ENCODE peak calls at places on chromosomes 2 and 18, in seven cellular contexts. One of them, this sample, is unnamed.

GRCh38 chr2:104078431-104079157 is 775.3 kb upstream of the POU3F3 start:
- DNase-seq in neural progenitor cell: peak; percentile 43
- DNase-seq in H1: no peak
- DNase-seq in mesenchymal stem cell: no peak
- DNase-seq in IMR-90: no peak
- DNase-seq in endodermal cell: peak; percentile 68
- DNase-seq in fibroblast of lung: no peak
- DNase-seq in this sample: no peak

GRCh38 chr2:133848111-133848649 is 279.9 kb upstream of the NCKAP5 start:
- DNase-seq in neural progenitor cell: no peak
- DNase-seq in H1: no peak
- DNase-seq in mesenchymal stem cell: no peak
- DNase-seq in IMR-90: no peak
- DNase-seq in endodermal cell: no peak
- DNase-seq in fibroblast of lung: no peak
- DNase-seq in this sample: no peak

GRCh38 chr2:233379034-233379433 is 24.7 kb downstream of the DGKD start:
- DNase-seq in neural progenitor cell: no peak
- DNase-seq in H1: no peak
- DNase-seq in mesenchymal stem cell: no peak
- DNase-seq in IMR-90: no peak
- DNase-seq in endodermal cell: no peak
- DNase-seq in fibroblast of lung: no peak
- DNase-seq in this sample: no peak

GRCh38 chr2:157338013-157338412 is 12.4 kb upstream of the ERMN start:
- DNase-seq in neural progenitor cell: no peak
- DNase-seq in H1: no peak
- DNase-seq in mesenchymal stem cell: no peak
- DNase-seq in IMR-90: no peak
- DNase-seq in endodermal cell: no peak
- DNase-seq in fibroblast of lung: no peak
- DNase-seq in this sample: no peak

GRCh38 chr2:101486258-101486701 is 11.4 kb upstream of the RFX8 start:
- DNase-seq in neural progenitor cell: no peak
- DNase-seq in H1: no peak
- DNase-seq in mesenchymal stem cell: no peak
- DNase-seq in IMR-90: no peak
- DNase-seq in endodermal cell: no peak
- DNase-seq in fibroblast of lung: no peak
- DNase-seq in this sample: no peak

GRCh38 chr2:101121174-101121573 is 30.0 kb downstream of the TBC1D8 start:
- DNase-seq in neural progenitor cell: no peak
- DNase-seq in H1: no peak
- DNase-seq in mesenchymal stem cell: no peak
- DNase-seq in IMR-90: no peak
- DNase-seq in endodermal cell: no peak
- DNase-seq in fibroblast of lung: no peak
- DNase-seq in this sample: no peak

GRCh38 chr2:11387831-11388230 is 43.4 kb upstream of the ROCK2 start:
- DNase-seq in neural progenitor cell: no peak
- DNase-seq in H1: no peak
- DNase-seq in mesenchymal stem cell: no peak
- DNase-seq in IMR-90: no peak
- DNase-seq in endodermal cell: no peak
- DNase-seq in fibroblast of lung: no peak
- DNase-seq in this sample: no peak

GRCh38 chr2:162967137-162967536 is 128.6 kb upstream of the KCNH7 start:
- DNase-seq in neural progenitor cell: no peak
- DNase-seq in H1: no peak
- DNase-seq in mesenchymal stem cell: no peak
- DNase-seq in IMR-90: no peak
- DNase-seq in endodermal cell: no peak
- DNase-seq in fibroblast of lung: no peak
- DNase-seq in this sample: no peak

GRCh38 chr18:68796936-68797690 is 767 bp upstream of the CCDC102B start:
- DNase-seq in neural progenitor cell: no peak
- DNase-seq in H1: no peak
- DNase-seq in mesenchymal stem cell: peak; percentile 87
- DNase-seq in IMR-90: peak; percentile 83
- DNase-seq in endodermal cell: peak; percentile 48
- DNase-seq in fibroblast of lung: peak; percentile 78
- DNase-seq in this sample: peak; percentile 84

GRCh38 chr2:2877427-2877826 is 500.2 kb downstream of the EIPR1 start:
- DNase-seq in neural progenitor cell: no peak
- DNase-seq in H1: no peak
- DNase-seq in mesenchymal stem cell: no peak
- DNase-seq in IMR-90: no peak
- DNase-seq in endodermal cell: no peak
- DNase-seq in fibroblast of lung: no peak
- DNase-seq in this sample: no peak

GRCh38 chr18:68494802-68495560 is 219.9 kb downstream of the TMX3 start:
- DNase-seq in neural progenitor cell: no peak
- DNase-seq in H1: no peak
- DNase-seq in mesenchymal stem cell: peak; percentile 91
- DNase-seq in IMR-90: peak; percentile 98
- DNase-seq in endodermal cell: no peak
- DNase-seq in fibroblast of lung: peak; percentile 97
- DNase-seq in this sample: peak; percentile 94

GRCh38 chr2:233747283-233747544 is 12.9 kb upstream of the UGT1A1 start:
- DNase-seq in neural progenitor cell: no peak
- DNase-seq in H1: no peak
- DNase-seq in mesenchymal stem cell: no peak
- DNase-seq in IMR-90: no peak
- DNase-seq in endodermal cell: no peak
- DNase-seq in fibroblast of lung: no peak
- DNase-seq in this sample: no peak

GRCh38 chr2:151238527-151239487 is 22.9 kb downstream of the RBM43 start:
- DNase-seq in neural progenitor cell: peak; percentile 73
- DNase-seq in H1: no peak
- DNase-seq in mesenchymal stem cell: peak; percentile 85
- DNase-seq in IMR-90: peak; percentile 89
- DNase-seq in endodermal cell: peak; percentile 67
- DNase-seq in fibroblast of lung: peak; percentile 78
- DNase-seq in this sample: peak; percentile 95

GRCh38 chr2:173649527-173650219 is 295.0 kb downstream of the CDCA7 start:
- DNase-seq in neural progenitor cell: no peak
- DNase-seq in H1: no peak
- DNase-seq in mesenchymal stem cell: no peak
- DNase-seq in IMR-90: no peak
- DNase-seq in endodermal cell: no peak
- DNase-seq in fibroblast of lung: no peak
- DNase-seq in this sample: no peak

GRCh38 chr18:29969876-29970275 is 1072.7 kb downstream of the DSC3 start:
- DNase-seq in neural progenitor cell: no peak
- DNase-seq in H1: no peak
- DNase-seq in mesenchymal stem cell: no peak
- DNase-seq in IMR-90: no peak
- DNase-seq in endodermal cell: no peak
- DNase-seq in fibroblast of lung: no peak
- DNase-seq in this sample: no peak

GRCh38 chr2:144515425-144515693 is 4.6 kb downstream of the ZEB2 start:
- DNase-seq in neural progenitor cell: no peak
- DNase-seq in H1: no peak
- DNase-seq in mesenchymal stem cell: no peak
- DNase-seq in IMR-90: peak; percentile 59
- DNase-seq in endodermal cell: no peak
- DNase-seq in fibroblast of lung: no peak
- DNase-seq in this sample: no peak

GRCh38 chr2:144514731-144515424 is 5.0 kb downstream of the ZEB2 start:
- DNase-seq in neural progenitor cell: no peak
- DNase-seq in H1: no peak
- DNase-seq in mesenchymal stem cell: no peak
- DNase-seq in IMR-90: no peak
- DNase-seq in endodermal cell: no peak
- DNase-seq in fibroblast of lung: peak; percentile 34
- DNase-seq in this sample: no peak

GRCh38 chr2:144511945-144512344 is 8.0 kb downstream of the ZEB2 start:
- DNase-seq in neural progenitor cell: peak; percentile 66
- DNase-seq in H1: no peak
- DNase-seq in mesenchymal stem cell: no peak
- DNase-seq in IMR-90: no peak
- DNase-seq in endodermal cell: no peak
- DNase-seq in fibroblast of lung: peak; percentile 34
- DNase-seq in this sample: no peak

GRCh38 chr2:144512421-144513272 is 7.3 kb downstream of the ZEB2 start:
- DNase-seq in neural progenitor cell: no peak
- DNase-seq in H1: no peak
- DNase-seq in mesenchymal stem cell: no peak
- DNase-seq in IMR-90: no peak
- DNase-seq in endodermal cell: no peak
- DNase-seq in fibroblast of lung: peak; percentile 22
- DNase-seq in this sample: no peak

GRCh38 chr2:144513388-144514100 is 6.4 kb downstream of the ZEB2 start:
- DNase-seq in neural progenitor cell: peak; percentile 53
- DNase-seq in H1: no peak
- DNase-seq in mesenchymal stem cell: peak; percentile 84
- DNase-seq in IMR-90: peak; percentile 81
- DNase-seq in endodermal cell: peak; percentile 64
- DNase-seq in fibroblast of lung: peak; percentile 89
- DNase-seq in this sample: no peak
- H3K9ac ChIP-seq in neural progenitor cell: no peak overlapping the region
- H3K9ac ChIP-seq in H1: no peak overlapping the region
- H3K9ac ChIP-seq in mesenchymal stem cell: peak overlapping the region; percentile 98
- H3K9ac ChIP-seq in IMR-90: peak overlapping the region; percentile 81
- H3K9ac ChIP-seq in endodermal cell: no peak overlapping the region
- H3K9ac ChIP-seq in fibroblast of lung: peak overlapping the region; percentile 97
- H3K9ac ChIP-seq in this sample: peak overlapping the region; percentile 99

GRCh38 chr18:46335551-46336059 is 231.4 kb downstream of the HAUS1 start:
- DNase-seq in neural progenitor cell: peak; percentile 80
- DNase-seq in H1: no peak
- DNase-seq in mesenchymal stem cell: no peak
- DNase-seq in IMR-90: no peak
- DNase-seq in endodermal cell: peak; percentile 88
- DNase-seq in fibroblast of lung: peak; percentile 18
- DNase-seq in this sample: no peak
- H3K4me3 ChIP-seq in neural progenitor cell: peak overlapping the region; percentile 98
- H3K4me3 ChIP-seq in H1: peak overlapping the region; percentile 79
- H3K4me3 ChIP-seq in mesenchymal stem cell: no peak overlapping the region
- H3K4me3 ChIP-seq in IMR-90: no peak overlapping the region
- H3K4me3 ChIP-seq in endodermal cell: peak overlapping the region; percentile 78
- H3K4me3 ChIP-seq in fibroblast of lung: no peak overlapping the region
- H3K4me3 ChIP-seq in this sample: no peak overlapping the region

GRCh38 chr2:27914046-27914792 is 23.7 kb downstream of the BABAM2 start:
- DNase-seq in neural progenitor cell: no peak
- DNase-seq in H1: no peak
- DNase-seq in mesenchymal stem cell: no peak
- DNase-seq in IMR-90: peak; percentile 25
- DNase-seq in endodermal cell: no peak
- DNase-seq in fibroblast of lung: no peak
- DNase-seq in this sample: peak; percentile 46

GRCh38 chr2:27916293-27917015 is 25.9 kb downstream of the BABAM2 start:
- DNase-seq in neural progenitor cell: no peak
- DNase-seq in H1: no peak
- DNase-seq in mesenchymal stem cell: no peak
- DNase-seq in IMR-90: no peak
- DNase-seq in endodermal cell: no peak
- DNase-seq in fibroblast of lung: no peak
- DNase-seq in this sample: no peak

GRCh38 chr2:27915191-27915590 is 24.7 kb downstream of the BABAM2 start:
- DNase-seq in neural progenitor cell: no peak
- DNase-seq in H1: no peak
- DNase-seq in mesenchymal stem cell: no peak
- DNase-seq in IMR-90: no peak
- DNase-seq in endodermal cell: no peak
- DNase-seq in fibroblast of lung: no peak
- DNase-seq in this sample: no peak

GRCh38 chr2:27915874-27916273 is 25.3 kb downstream of the BABAM2 start:
- DNase-seq in neural progenitor cell: no peak
- DNase-seq in H1: no peak
- DNase-seq in mesenchymal stem cell: no peak
- DNase-seq in IMR-90: peak; percentile 6
- DNase-seq in endodermal cell: no peak
- DNase-seq in fibroblast of lung: peak; percentile 23
- DNase-seq in this sample: no peak

GRCh38 chr2:27914793-27915175 is 24.3 kb downstream of the BABAM2 start:
- DNase-seq in neural progenitor cell: no peak
- DNase-seq in H1: no peak
- DNase-seq in mesenchymal stem cell: no peak
- DNase-seq in IMR-90: no peak
- DNase-seq in endodermal cell: no peak
- DNase-seq in fibroblast of lung: no peak
- DNase-seq in this sample: no peak
- H3K4me1 ChIP-seq in neural progenitor cell: no peaks in the 10 kb centered on the region
- H3K4me1 ChIP-seq in H1: no peaks in the 10 kb centered on the region
- H3K4me1 ChIP-seq in mesenchymal stem cell: no peaks in the 10 kb centered on the region
- H3K4me1 ChIP-seq in IMR-90: peaks cover 2% of the 10 kb centered on the region
- H3K4me1 ChIP-seq in endodermal cell: no peaks in the 10 kb centered on the region
- H3K4me1 ChIP-seq in fibroblast of lung: no peaks in the 10 kb centered on the region
- H3K4me1 ChIP-seq in this sample: peaks cover 42% of the 10 kb centered on the region

GRCh38 chr2:17813742-17814458 is 2.4 kb upstream of the MSGN1 start:
- DNase-seq in neural progenitor cell: no peak
- DNase-seq in H1: no peak
- DNase-seq in mesenchymal stem cell: peak; percentile 83
- DNase-seq in IMR-90: no peak
- DNase-seq in endodermal cell: peak; percentile 10
- DNase-seq in fibroblast of lung: peak; percentile 18
- DNase-seq in this sample: no peak

GRCh38 chr2:17814601-17815000 is 1.7 kb upstream of the MSGN1 start:
- DNase-seq in neural progenitor cell: no peak
- DNase-seq in H1: no peak
- DNase-seq in mesenchymal stem cell: no peak
- DNase-seq in IMR-90: no peak
- DNase-seq in endodermal cell: no peak
- DNase-seq in fibroblast of lung: no peak
- DNase-seq in this sample: no peak

GRCh38 chr2:17815466-17816184 is 635 bp upstream of the MSGN1 start:
- DNase-seq in neural progenitor cell: peak; percentile 35
- DNase-seq in H1: no peak
- DNase-seq in mesenchymal stem cell: no peak
- DNase-seq in IMR-90: no peak
- DNase-seq in endodermal cell: peak; percentile 56
- DNase-seq in fibroblast of lung: peak; percentile 15
- DNase-seq in this sample: no peak

GRCh38 chr2:17816396-17817245 is at the start of gene MSGN1:
- DNase-seq in neural progenitor cell: peak; percentile 29
- DNase-seq in H1: no peak
- DNase-seq in mesenchymal stem cell: no peak
- DNase-seq in IMR-90: no peak
- DNase-seq in endodermal cell: peak; percentile 38
- DNase-seq in fibroblast of lung: no peak
- DNase-seq in this sample: no peak

DNA sequence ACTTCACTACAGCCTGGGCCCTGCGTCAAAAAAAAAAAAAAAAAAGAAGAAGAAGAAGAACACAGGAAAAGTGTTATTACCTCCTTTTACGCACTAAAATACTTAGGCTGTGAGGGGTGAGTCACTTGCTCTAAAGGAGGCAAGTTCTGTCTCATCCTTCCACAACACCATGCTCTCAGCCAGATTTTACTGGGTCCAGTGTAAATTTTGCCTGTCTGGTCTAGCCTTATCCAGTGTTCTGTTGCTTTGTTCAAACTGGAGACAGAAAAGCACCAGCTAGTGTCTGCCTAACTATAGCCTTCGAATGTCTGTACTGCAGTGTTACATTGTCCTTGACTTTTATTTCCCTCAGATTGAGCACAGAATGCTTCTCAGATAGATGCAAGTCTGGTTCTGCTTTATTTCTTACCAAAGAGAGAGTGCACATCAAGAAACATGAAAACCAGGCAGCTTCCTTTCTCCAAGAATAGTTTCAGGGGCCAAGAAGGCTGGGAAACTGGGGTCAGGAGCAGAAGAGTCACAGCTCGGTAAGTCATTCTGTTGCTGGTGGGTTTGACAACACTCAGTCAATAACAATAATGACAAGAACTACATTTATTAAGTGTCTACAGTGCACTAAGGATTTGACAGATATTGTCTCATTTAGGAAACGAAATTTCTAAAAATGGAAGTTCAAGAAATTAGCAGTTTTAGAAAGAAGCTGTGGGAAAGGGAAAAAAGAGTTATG is 3.1 kb upstream of the MSGN1 start:
- DNase-seq in neural progenitor cell: no peak
- DNase-seq in H1: no peak
- DNase-seq in mesenchymal stem cell: peak; percentile 78
- DNase-seq in IMR-90: peak; percentile 27
- DNase-seq in endodermal cell: peak; percentile 20
- DNase-seq in fibroblast of lung: peak; percentile 45
- DNase-seq in this sample: no peak
- H3K9ac ChIP-seq in neural progenitor cell: no peak overlapping the region
- H3K9ac ChIP-seq in H1: no peak overlapping the region
- H3K9ac ChIP-seq in mesenchymal stem cell: peak overlapping the region; percentile 86
- H3K9ac ChIP-seq in IMR-90: no peak overlapping the region
- H3K9ac ChIP-seq in endodermal cell: no peak overlapping the region
- H3K9ac ChIP-seq in fibroblast of lung: no peak overlapping the region
- H3K9ac ChIP-seq in this sample: peak overlapping the region; percentile 31

This sample was measured in adipocyte.